ENCODE peak calls at places on chromosomes 16 and 17, in nine cellular contexts. X, M, W, C, K, D, T, J and I are unnamed samples.

GRCh38 chr17:14058051-14058450 is 11.3 kb upstream of the COX10 start:
- DNase-seq in X (no peak), M (no peak), W (no peak), C (no peak), K (no peak), D (no peak), T (no peak), J (no peak), I (no peak)

GRCh38 chr17:41777579-41778188 is 8.8 kb downstream of the JUP start:
- DNase-seq in X (no peak), M (no peak), W (no peak), C (peak), K (peak), D (peak), T (peak), J (peak), I (peak)

GRCh38 chr17:6574689-6575595 is 18.6 kb upstream of the PITPNM3 start:
- DNase-seq in X (no peak), M (peak), W (no peak), C (no peak), K (peak), D (no peak), T (no peak), J (peak), I (no peak)

GRCh38 chr17:41406205-41406604 is 8.8 kb upstream of the KRT31 start:
- DNase-seq in X (no peak), M (peak), W (no peak), C (peak), K (peak), D (no peak), T (no peak), J (no peak), I (no peak)

GRCh38 chr16:74984194-74984669 is 691 bp downstream of the WDR59 start:
- DNase-seq in X (peak), M (no peak), W (no peak), C (peak), K (peak), D (no peak), T (no peak), J (no peak), I (no peak)

GRCh38 chr16:75938818-75939217 is 212.5 kb upstream of the CPHXL start:
- DNase-seq in X (no peak), M (no peak), W (no peak), C (no peak), K (no peak), D (no peak), T (no peak), J (no peak), I (no peak)

GRCh38 chr17:74325743-74326379 is at the start of gene KIF19:
- DNase-seq in X (peak), M (peak), W (no peak), C (no peak), K (no peak), D (peak), T (no peak), J (peak), I (no peak)

GRCh38 chr17:65099941-65100315 is 37.2 kb upstream of the RGS9 start:
- DNase-seq in X (peak), M (no peak), W (peak), C (peak), K (peak), D (no peak), T (no peak), J (peak), I (peak)

GRCh38 chr17:975321-975982 is 4.1 kb downstream of the NXN start:
- DNase-seq in X (no peak), M (no peak), W (no peak), C (no peak), K (no peak), D (no peak), T (no peak), J (no peak), I (no peak)

GRCh38 chr17:60959696-60960095 is 282.0 kb downstream of the BCAS3 start:
- DNase-seq in X (no peak), M (no peak), W (no peak), C (no peak), K (peak), D (no peak), T (no peak), J (no peak), I (no peak)

GRCh38 chr17:29586676-29587469 is 2.6 kb downstream of the GIT1 start:
- DNase-seq in X (no peak), M (no peak), W (no peak), C (no peak), K (no peak), D (no peak), T (no peak), J (no peak), I (no peak)

GRCh38 chr16:83714286-83714685 is 93.5 kb upstream of the HSBP1 start:
- DNase-seq in X (no peak), M (no peak), W (no peak), C (no peak), K (no peak), D (no peak), T (no peak), J (no peak), I (no peak)

GRCh38 chr17:63476494-63476856 is 386 bp upstream of the ACE start:
- DNase-seq in X (no peak), M (peak), W (no peak), C (no peak), K (no peak), D (no peak), T (no peak), J (no peak), I (no peak)

GRCh38 chr16:35425270-35425669 is 1965.9 kb downstream of the TP53TG3F start:
- DNase-seq in X (no peak), M (no peak), W (no peak), C (no peak), K (no peak), D (no peak), T (no peak), J (no peak), I (no peak)

DNA sequence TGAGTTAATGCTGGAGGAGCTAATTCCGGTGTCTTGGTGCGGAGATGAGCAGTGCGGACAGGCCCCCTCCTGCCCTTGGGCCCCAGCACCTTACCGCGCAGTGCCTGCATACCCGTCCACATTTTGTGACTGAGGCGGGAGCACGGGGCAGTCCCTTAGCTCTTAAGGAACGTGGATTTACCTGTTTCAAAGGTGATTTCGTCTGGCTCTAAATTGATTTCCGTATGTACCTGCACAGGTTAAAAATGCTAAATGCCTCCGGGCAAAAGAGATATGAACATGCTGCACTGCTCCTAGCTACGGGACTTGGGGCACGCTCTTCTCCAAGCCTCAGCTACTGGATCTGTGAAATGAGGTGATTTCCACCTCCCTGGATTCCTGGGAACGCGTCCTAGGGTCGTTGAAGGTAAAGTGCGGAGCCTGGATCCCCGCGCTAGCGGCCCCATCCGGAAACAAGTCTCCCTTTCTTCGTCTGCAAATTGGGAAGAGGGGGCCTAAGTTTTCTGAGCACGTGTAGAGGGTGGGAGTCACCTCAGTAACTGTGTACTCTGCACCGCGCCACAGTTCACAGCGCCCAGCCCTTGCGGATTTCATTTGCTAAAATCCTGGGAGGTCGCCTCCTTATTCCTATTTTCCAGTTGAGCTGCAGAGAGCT is 669 bp upstream of the CRISPLD2 start:
- DNase-seq in X (no peak), M (no peak), W (no peak), C (no peak), K (no peak), D (no peak), T (no peak), J (no peak), I (no peak)
- H3K4me3 ChIP-seq in X (no peak), M (peak), W (no peak), C (peak), K (peak), D (peak), T (peak), J (no peak), I (peak)

GRCh38 chr17:4898927-4899326 is 409 bp upstream of the C17orf107 start:
- DNase-seq in X (no peak), M (no peak), W (no peak), C (no peak), K (no peak), D (no peak), T (no peak), J (no peak), I (no peak)
- H3K4me3 ChIP-seq in X (peak), M (peak), W (no peak), C (no peak), K (peak), D (peak), T (peak), J (peak), I (peak)

DNA sequence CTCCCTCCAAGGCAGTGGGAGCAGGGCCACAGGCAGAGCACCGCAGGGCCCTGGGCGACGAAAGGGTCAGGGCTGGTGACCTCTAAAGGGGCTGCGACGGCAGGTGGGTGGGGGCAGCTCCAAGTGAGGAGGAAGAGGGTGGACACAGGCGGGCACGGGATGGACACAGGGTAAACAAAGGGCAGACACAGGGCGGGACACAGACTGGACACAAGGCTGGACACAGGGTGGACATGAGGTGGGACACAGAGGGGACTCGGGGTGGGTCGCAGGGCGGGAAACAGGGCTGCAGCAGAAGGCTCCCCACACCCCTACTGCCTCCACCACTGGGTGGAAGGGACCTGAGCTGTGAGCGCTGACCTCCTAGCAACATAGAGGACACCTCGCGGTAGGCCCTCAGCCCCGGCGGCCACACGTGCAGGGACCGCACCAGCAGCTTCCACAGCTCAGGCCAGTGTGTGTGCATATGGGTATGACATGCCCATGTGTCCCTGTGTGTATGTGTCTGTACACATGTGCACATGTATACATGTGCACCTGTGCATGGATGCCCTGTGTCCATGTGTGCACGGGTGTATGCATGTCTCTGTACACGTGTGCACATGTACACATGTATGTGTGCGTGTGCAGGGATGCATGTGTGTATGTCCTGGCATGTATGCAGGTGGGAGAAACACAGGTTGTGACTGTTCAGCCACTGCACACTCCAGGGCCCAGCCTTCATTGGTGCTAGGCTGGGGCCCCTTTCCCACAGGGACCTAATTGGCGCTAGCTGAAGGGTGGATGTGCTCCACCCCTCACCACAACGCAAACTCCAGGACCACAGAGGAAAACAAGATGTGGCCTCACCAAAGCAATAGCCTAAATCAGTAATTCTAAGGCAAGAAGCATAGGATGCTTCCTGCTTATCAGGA is 7.6 kb downstream of the LMF1 start:
- DNase-seq in X (peak), M (no peak), W (no peak), C (no peak), K (no peak), D (no peak), T (no peak), J (no peak), I (no peak)
- H3K4me3 ChIP-seq in X (no peak), M (no peak), W (no peak), C (no peak), K (no peak), D (no peak), T (no peak), J (no peak), I (no peak)

DNA sequence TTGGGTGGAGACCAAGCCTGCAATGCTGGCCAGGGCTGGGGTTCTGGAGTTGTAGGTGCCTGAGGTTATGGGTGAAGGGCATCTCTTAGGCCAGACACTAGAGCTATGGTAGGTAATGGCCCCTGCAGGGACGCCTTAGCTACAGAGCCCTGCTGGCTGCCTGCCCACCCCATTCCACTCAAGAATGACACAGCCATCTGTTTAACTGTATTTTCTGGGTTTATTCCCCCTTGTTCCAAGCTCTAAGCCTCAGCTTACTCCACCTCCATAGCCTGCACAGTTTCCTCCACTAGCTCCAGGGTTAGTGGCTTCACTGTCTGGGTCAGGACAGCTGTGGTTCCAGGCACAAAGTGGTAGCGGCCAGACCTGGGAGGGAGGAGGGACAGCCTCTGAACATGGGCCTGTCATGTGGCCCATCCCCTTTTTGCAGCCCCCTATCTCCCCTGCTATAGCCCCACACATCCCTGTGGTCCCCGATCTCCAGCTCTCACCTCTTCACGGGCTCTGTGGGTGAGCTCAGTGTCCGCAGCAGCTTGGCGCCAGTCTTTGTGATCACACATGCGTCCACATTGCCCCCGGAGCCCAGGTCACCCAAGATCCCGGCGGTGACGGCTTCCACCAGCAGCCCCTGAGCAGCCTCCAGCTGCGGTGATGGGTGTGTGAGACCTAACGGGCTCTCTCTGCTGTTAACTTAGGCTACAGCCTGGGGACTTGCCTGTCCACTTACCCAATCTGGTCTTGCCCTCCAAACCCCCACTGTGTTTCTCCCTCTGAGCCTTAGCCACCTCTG is 2.1 kb downstream of the PSMB10 start:
- DNase-seq in X (no peak), M (no peak), W (no peak), C (no peak), K (peak), D (no peak), T (no peak), J (no peak), I (no peak)
- H3K4me3 ChIP-seq in X (peak), M (peak), W (peak), C (peak), K (peak), D (peak), T (peak), J (no peak), I (peak)